ENCODE peak calls at places on chromosomes 11 and 22, in ten cellular contexts. I is K562, R is AG09309, W is coronary artery, V is pancreas, O is heart left ventricle, F is A673, Z is cardiac muscle cell, T is neural crest cell, L is WTC11. Y is an unnamed sample.

GRCh38 chr11:83957038-83957900 is 671.1 kb upstream of the CCDC90B start:
- DNase-seq in I (no peak), R (no peak), W (no peak), V (no peak), O (no peak), F (no peak), Z (no peak), T (no peak), L (no peak), Y (no peak)

GRCh38 chr11:129973068-129973467 is 29.6 kb downstream of the PRDM10 start:
- DNase-seq in I (no peak), R (no peak), W (no peak), V (no peak), O (no peak), F (peak; percentile 22), Z (no peak), T (no peak), L (no peak), Y (peak; percentile 54)

GRCh38 chr11:9573775-9574555 is 495 bp downstream of the WEE1 start:
- DNase-seq in I (no peak), R (no peak), W (peak; percentile 80), V (peak; percentile 72), O (peak; percentile 29), F (no peak), Z (peak; percentile 55), T (peak; percentile 18), L (peak; percentile 32), Y (peak; percentile 39)

GRCh38 chr11:93187290-93187689 is 10.5 kb downstream of the SLC36A4 start:
- DNase-seq in I (no peak), R (no peak), W (no peak), V (no peak), O (no peak), F (no peak), Z (no peak), T (no peak), L (no peak), Y (no peak)

GRCh38 chr11:21909145-21909544 is 283.7 kb upstream of the ANO5 start:
- DNase-seq in I (no peak), R (no peak), W (no peak), V (no peak), O (no peak), F (peak; percentile 42), Z (no peak), T (no peak), L (no peak), Y (no peak)

GRCh38 chr11:35615911-35616900 is 2.1 kb upstream of the FJX1 start:
- DNase-seq in I (peak; percentile 62), R (no peak), W (no peak), V (no peak), O (no peak), F (peak; percentile 90), Z (peak; percentile 73), T (no peak), L (no peak), Y (peak; percentile 57)

GRCh38 chr11:134531331-134532135 is 119.5 kb upstream of the B3GAT1 start:
- DNase-seq in I (no peak), R (no peak), W (peak; percentile 60), V (peak; percentile 48), O (peak; percentile 18), F (no peak), Z (peak; percentile 37), T (no peak), L (no peak), Y (no peak)

GRCh38 chr11:65207918-65208784 is 26.4 kb downstream of the CAPN1 start:
- DNase-seq in I (no peak), R (no peak), W (no peak), V (no peak), O (no peak), F (no peak), Z (no peak), T (no peak), L (no peak), Y (no peak)

GRCh38 chr11:17649696-17650600 is 69.4 kb upstream of the MYOD1 start:
- DNase-seq in I (no peak), R (no peak), W (no peak), V (no peak), O (no peak), F (peak; percentile 76), Z (no peak), T (no peak), L (no peak), Y (peak; percentile 13)

GRCh38 chr22:17164392-17165024 is 5.4 kb upstream of the HDHD5 start:
- DNase-seq in I (no peak), R (no peak), W (no peak), V (no peak), O (no peak), F (peak; percentile 34), Z (no peak), T (no peak), L (peak; percentile 21), Y (no peak)

DNA sequence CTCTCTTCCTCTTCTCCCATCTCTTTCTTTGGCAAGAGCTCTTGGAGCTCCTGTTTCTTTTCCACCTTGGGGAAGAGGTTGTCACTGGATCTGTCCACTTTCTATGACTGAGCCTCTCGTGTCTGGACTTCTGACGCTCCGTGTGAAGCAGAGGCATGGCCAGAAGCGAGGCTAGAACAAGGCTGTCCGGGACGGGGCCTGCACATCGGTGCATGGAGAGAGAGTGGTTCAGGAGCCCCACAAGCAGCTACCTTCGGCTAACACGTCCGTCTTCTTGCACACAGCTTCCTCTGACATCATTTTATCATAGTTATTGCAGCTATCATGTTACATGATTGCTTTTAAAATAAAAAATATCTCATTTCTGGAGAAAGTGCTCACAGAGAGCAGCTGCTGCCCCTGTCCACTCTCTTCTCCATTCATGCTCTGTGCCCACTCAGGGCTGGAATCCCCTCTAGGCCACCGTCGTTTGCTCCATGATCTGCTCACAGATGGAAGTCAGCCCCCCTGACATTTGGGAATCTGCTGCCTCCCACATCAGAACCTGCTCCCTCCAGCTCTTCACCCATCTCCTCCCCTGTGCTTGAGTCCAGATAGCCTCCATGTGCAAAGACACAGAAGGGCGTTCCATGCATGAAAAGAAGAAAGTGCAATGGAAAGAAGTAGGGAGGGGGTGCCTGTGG is 308.4 kb downstream of the NTM start:
- DNase-seq in I (no peak), R (no peak), W (no peak), V (no peak), O (no peak), F (no peak), Z (no peak), T (no peak), L (no peak), Y (no peak)
- TF ChIP-seq CTCF in I (no peak), R (no peak), W (no peak), V (no peak), O (no peak), F (no peak), Z (no peak), T (no peak), L (no peak), Y (no peak)

DNA sequence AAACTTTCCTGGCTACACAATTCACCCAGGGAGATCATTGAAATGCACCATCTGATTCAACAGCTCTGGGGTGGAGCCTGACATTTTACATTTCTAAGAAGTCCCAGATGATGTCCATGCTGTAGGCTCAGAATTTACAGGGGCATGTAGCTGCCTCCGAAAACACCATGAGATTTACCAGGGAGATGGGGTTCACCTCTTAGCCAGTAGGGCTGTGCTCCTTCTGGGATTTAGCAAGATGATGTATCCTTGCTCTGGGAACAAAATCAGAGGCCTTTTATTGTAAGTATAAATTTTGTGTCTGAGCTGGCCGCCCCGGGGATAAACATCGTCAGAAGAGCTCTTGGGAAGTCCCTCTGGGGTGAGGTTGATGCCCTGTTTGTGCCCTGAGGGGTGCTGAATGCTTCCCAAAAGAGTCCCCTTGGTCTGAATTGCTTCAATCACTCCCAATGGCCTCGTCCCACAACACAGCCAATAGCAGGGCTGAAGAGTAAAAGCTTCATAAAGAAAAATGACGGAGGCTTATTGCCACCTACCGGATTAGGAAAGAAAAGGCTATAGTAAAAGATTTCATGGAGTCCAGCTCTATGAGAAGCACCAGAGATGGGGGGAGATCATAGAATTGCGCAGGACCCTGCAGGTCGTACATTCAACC is 33.4 kb upstream of the API5 start:
- DNase-seq in I (peak; percentile 46), R (no peak), W (no peak), V (no peak), O (no peak), F (peak; percentile 95), Z (peak; percentile 19), T (no peak), L (peak; percentile 23), Y (no peak)
- TF ChIP-seq CTCF in I (peak; percentile 27), R (peak; percentile 44), W (no peak), V (no peak), O (peak; percentile 28), F (peak; percentile 89), Z (peak; percentile 44), T (peak; percentile 57), L (peak; percentile 32), Y (no peak)

GRCh38 chr11:73257342-73258103 is 14.6 kb upstream of the P2RY6 start:
- DNase-seq in I (no peak), R (peak; percentile 89), W (peak; percentile 87), V (no peak), O (no peak), F (no peak), Z (peak; percentile 36), T (no peak), L (no peak), Y (no peak)

GRCh38 chr11:73248526-73249185 is 23.5 kb upstream of the P2RY6 start:
- DNase-seq in I (no peak), R (no peak), W (no peak), V (no peak), O (no peak), F (no peak), Z (no peak), T (no peak), L (no peak), Y (no peak)

GRCh38 chr11:73249858-73250773 is 22.0 kb upstream of the P2RY6 start:
- DNase-seq in I (no peak), R (no peak), W (no peak), V (no peak), O (no peak), F (no peak), Z (no peak), T (no peak), L (no peak), Y (no peak)

GRCh38 chr11:73249304-73249703 is 22.8 kb upstream of the P2RY6 start:
- DNase-seq in I (no peak), R (no peak), W (no peak), V (no peak), O (no peak), F (no peak), Z (no peak), T (no peak), L (no peak), Y (no peak)

DNA sequence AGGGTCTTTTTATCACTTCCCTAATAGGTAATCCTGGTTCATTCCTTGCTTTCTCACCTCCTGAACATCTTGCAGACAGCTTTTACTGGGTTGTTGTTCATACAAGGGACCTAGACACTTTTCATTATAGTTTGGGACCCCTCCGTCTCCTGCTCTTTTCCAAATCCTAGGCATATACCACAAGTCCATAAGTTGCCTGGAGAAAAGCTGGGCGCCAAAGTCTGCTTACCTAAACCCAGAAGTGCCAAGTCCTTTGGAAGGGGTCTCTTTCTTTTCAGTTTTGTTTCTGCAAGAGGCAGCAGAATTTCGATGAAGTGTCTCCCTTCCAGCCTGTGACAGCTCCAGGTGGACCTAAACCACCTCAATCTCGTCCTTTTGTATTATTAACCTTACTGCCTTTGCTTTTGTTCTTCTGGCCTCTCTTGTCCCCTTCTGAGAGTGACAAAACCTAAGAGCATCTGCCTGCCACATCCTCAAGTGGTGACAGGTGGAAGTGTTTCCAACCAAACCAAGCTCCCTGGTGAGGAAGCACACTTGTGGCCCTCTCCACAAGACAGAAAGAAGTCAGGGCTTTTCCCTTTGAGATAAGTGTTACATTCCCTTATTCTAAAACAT is 19.5 kb upstream of the P2RY6 start:
- DNase-seq in I (peak; percentile 27), R (no peak), W (peak; percentile 53), V (no peak), O (no peak), F (peak; percentile 44), Z (peak; percentile 68), T (no peak), L (peak; percentile 3), Y (no peak)
- TF ChIP-seq CTCF in I (peak; percentile 28), R (no peak), W (no peak), V (no peak), O (no peak), F (peak; percentile 25), Z (no peak), T (peak; percentile 29), L (no peak), Y (no peak)

GRCh38 chr11:117823294-117823940 is 1.1 kb downstream of the FXYD2 start:
- DNase-seq in I (peak; percentile 21), R (no peak), W (peak; percentile 78), V (peak; percentile 61), O (peak; percentile 24), F (peak; percentile 47), Z (no peak), T (no peak), L (peak; percentile 15), Y (peak; percentile 52)
- TF ChIP-seq CTCF in I (peak; percentile 26), R (no peak), W (no peak), V (no peak), O (no peak), F (peak; percentile 43), Z (peak; percentile 18), T (peak; percentile 45), L (no peak), Y (no peak)

Y was measured in GM13976.